ENCODE peak calls at places on chromosomes 12 and 14, in four cellular contexts. U is Caco-2; M is D721Med; L is CD8-positive, alpha-beta T cell. W is an unnamed sample.

GRCh38 chr12:4855121-4855924 is 54.4 kb upstream of the KCNA1 start:
- DNase-seq in U (peak; percentile 82), M (peak; percentile 47), L (peak; percentile 33), W (no peak)

GRCh38 chr14:56124296-56124695 is 6.1 kb downstream of the PELI2 start:
- DNase-seq in U (no peak), M (no peak), L (no peak), W (no peak)

GRCh38 chr12:39372929-39373328 is 70.0 kb downstream of the KIF21A start:
- DNase-seq in U (no peak), M (no peak), L (peak; percentile 11), W (no peak)

GRCh38 chr14:94025720-94026119 is 420 bp upstream of the OTUB2 start:
- DNase-seq in U (no peak), M (no peak), L (no peak), W (no peak)

GRCh38 chr12:15662303-15662980 is 126.7 kb downstream of the EPS8 start:
- DNase-seq in U (no peak), M (no peak), L (no peak), W (no peak)

GRCh38 chr14:24329736-24330135 is 5.1 kb downstream of the ADCY4 start:
- DNase-seq in U (no peak), M (no peak), L (peak; percentile 61), W (peak; percentile 85)

GRCh38 chr12:53985900-53986685 is 1.1 kb downstream of the HOXC10 start:
- DNase-seq in U (no peak), M (no peak), L (no peak), W (no peak)

GRCh38 chr12:116319851-116320621 is 42.5 kb upstream of the MED13L start:
- DNase-seq in U (no peak), M (no peak), L (no peak), W (no peak)

GRCh38 chr12:98232753-98233385 is 282.5 kb upstream of the TMPO start:
- DNase-seq in U (no peak), M (no peak), L (no peak), W (no peak)

DNA sequence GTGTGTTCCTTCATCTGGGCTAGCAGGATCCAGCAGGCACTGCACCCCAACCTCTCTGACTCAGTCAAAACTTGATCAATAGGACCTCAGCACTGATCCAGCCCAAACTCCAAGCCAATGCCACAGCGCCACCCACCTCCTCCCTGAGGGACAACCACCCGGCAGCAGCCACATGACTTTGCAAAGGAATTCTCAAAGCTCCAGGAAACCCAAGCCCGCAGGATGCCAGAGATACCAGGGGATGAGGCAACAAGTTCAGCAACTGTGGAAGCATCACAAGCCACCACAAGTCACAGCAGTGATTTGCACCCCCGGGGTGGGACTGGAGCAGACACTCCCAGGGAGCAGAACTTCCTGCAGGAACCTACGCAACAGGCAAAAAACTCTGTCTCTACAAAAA is 37.3 kb downstream of the ACTN1 start:
- DNase-seq in U (peak; percentile 68), M (no peak), L (no peak), W (no peak)
- TF ChIP-seq CTCF in U (no peak), M (no peak), L (no peak), W (peak; percentile 33)

GRCh38 chr14:63854330-63854729 is 1.5 kb downstream of the SYNE2 start:
- DNase-seq in U (no peak), M (no peak), L (no peak), W (no peak)

GRCh38 chr14:63855272-63855671 is 2.5 kb downstream of the SYNE2 start:
- DNase-seq in U (peak; percentile 19), M (no peak), L (no peak), W (no peak)

GRCh38 chr14:63853831-63854293 is 1.1 kb downstream of the SYNE2 start:
- DNase-seq in U (peak; percentile 59), M (no peak), L (peak; percentile 46), W (no peak)

GRCh38 chr14:63852817-63853730 is at the start of gene SYNE2:
- DNase-seq in U (peak; percentile 88), M (peak; percentile 74), L (peak; percentile 77), W (no peak)

GRCh38 chr14:63852271-63852816 is 460 bp upstream of the SYNE2 start:
- DNase-seq in U (no peak), M (no peak), L (no peak), W (no peak)
- TF ChIP-seq CTCF in U (no peak), M (no peak), L (no peak), W (no peak)

GRCh38 chr12:30440826-30441602 is 254.7 kb downstream of the IPO8 start:
- DNase-seq in U (peak; percentile 64), M (no peak), L (no peak), W (no peak)
- TF ChIP-seq CTCF in U (peak; percentile 73), M (peak; percentile 32), L (no peak), W (no peak)

GRCh38 chr12:109307051-109307450 is 2.0 kb downstream of the FOXN4 start:
- DNase-seq in U (peak; percentile 36), M (no peak), L (no peak), W (no peak)

GRCh38 chr12:109309441-109310246 is 560 bp upstream of the FOXN4 start:
- DNase-seq in U (peak; percentile 67), M (no peak), L (no peak), W (no peak)

GRCh38 chr12:109305547-109305946 is 3.5 kb downstream of the FOXN4 start:
- DNase-seq in U (no peak), M (no peak), L (no peak), W (no peak)

GRCh38 chr12:109310247-109311125 is 1.4 kb upstream of the FOXN4 start:
- DNase-seq in U (peak; percentile 43), M (peak; percentile 19), L (no peak), W (no peak)

DNA sequence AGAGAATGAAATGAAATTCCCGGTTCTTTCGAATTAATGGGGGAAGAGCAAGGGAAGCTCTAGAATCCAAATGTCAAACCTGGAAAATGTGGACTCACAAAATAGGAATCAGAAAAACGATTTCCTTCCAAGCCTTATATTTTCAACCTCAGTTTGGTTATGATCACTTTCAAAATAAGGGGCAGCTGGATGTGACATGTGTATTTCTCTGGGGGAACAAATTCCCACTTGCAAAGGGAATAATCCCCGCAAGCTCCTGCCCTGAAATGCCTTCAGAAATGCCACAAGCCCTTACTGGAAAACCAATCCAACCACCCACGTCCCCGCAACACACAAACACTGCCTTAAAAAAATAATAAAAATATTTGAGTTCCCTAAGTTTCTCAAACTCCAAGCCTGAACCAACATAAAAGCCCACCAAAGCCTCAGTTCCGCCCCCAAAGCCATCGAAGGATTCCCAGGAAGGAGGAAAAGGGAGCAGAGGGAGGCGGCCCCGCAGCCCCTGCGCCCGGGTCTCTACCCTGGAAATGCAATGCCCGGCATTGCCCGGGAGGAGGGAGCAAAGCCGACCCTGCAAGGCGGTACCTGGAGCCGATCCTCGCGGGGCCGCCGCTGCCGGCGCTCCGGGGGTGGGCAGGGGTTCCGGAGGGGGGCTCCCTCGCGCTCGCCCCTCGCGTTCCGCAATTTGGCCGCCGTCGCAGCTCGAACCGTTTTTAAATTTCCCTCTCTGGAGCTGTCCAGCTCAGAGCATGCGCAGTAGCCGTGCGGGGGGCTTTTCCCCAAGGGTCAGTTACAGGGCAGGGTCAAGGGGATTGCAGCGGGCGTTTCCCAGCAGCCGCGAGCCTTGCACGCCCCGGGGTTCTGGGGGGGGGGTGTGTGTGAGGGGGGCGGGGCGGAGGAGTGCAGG is at the start of gene FOXN4:
- DNase-seq in U (peak; percentile 43), M (no peak), L (no peak), W (no peak)
- TF ChIP-seq CTCF in U (no peak), M (no peak), L (no peak), W (no peak)

GRCh38 chr14:54902521-54903420 is at the start of gene GCH1:
- DNase-seq in U (peak; percentile 95), M (no peak), L (peak; percentile 62), W (peak; percentile 54)

GRCh38 chr14:54906075-54906474 is 3.4 kb upstream of the GCH1 start:
- DNase-seq in U (no peak), M (no peak), L (no peak), W (no peak)

GRCh38 chr14:54901380-54902142 is 1.1 kb downstream of the GCH1 start:
- DNase-seq in U (no peak), M (no peak), L (no peak), W (no peak)

GRCh38 chr14:54902143-54902520 is 494 bp downstream of the GCH1 start:
- DNase-seq in U (peak; percentile 84), M (no peak), L (peak; percentile 70), W (peak; percentile 71)
- TF ChIP-seq CTCF in U (no peak), M (no peak), L (no peak), W (no peak)